ENCODE peak calls at places on chromosomes 6 and 20, in ten cellular contexts. T is foreskin fibroblast; E is fibroblast of lung; P is CD4-positive, alpha-beta memory T cell; Z is SJSA1; A is right lobe of liver; M is CD8-positive, alpha-beta memory T cell; O is lower leg skin; I is GM23338; H is upper lobe of left lung. B is an unnamed sample.

GRCh38 chr6:136685540-136686108 is 106.7 kb downstream of the MAP3K5 start:
- DNase-seq in H (no peak), I (no peak), M (no peak), A (no peak), T (peak; percentile 14), Z (no peak), E (peak; percentile 34), O (no peak), P (no peak), B (no peak)

GRCh38 chr6:36386495-36387439 is 702 bp downstream of the ETV7 start:
- DNase-seq in M (no peak), A (no peak), I (peak; percentile 65), O (no peak), Z (peak; percentile 81), P (peak; percentile 21), E (peak; percentile 58), H (peak; percentile 44), T (peak; percentile 62), B (peak; percentile 39)

GRCh38 chr6:39452306-39452705 is 129.8 kb upstream of the KCNK16 start:
- DNase-seq in A (no peak), E (peak; percentile 85), O (no peak), P (no peak), Z (peak; percentile 23), M (no peak), T (peak; percentile 77), H (no peak), I (no peak), B (no peak)

GRCh38 chr6:127402890-127403617 is 56.1 kb downstream of the KIAA0408 start:
- DNase-seq in Z (no peak), M (no peak), E (no peak), O (no peak), A (no peak), T (peak; percentile 20), H (no peak), P (no peak), I (no peak), B (no peak)

GRCh38 chr6:125812394-125813231 is 21.9 kb downstream of the NCOA7 start:
- DNase-seq in O (no peak), P (no peak), M (no peak), T (peak; percentile 95), E (peak; percentile 99), I (no peak), H (no peak), Z (peak; percentile 90), A (no peak), B (no peak)

GRCh38 chr20:47233333-47234188 is 122.9 kb downstream of the ZMYND8 start:
- DNase-seq in E (peak; percentile 78), M (no peak), T (peak; percentile 27), P (no peak), I (no peak), Z (no peak), A (no peak), O (no peak), H (no peak), B (no peak)

GRCh38 chr20:4242376-4242775 is 227.0 kb upstream of the RNF24 start:
- DNase-seq in A (no peak), E (no peak), T (no peak), H (no peak), Z (no peak), P (no peak), O (no peak), I (no peak), M (no peak), B (no peak)

GRCh38 chr20:22807646-22808045 is 223.3 kb upstream of the FOXA2 start:
- DNase-seq in H (no peak), I (no peak), O (no peak), E (no peak), P (no peak), A (no peak), Z (no peak), T (no peak), M (no peak), B (no peak)

GRCh38 chr20:57698191-57698866 is 11.5 kb downstream of the PMEPA1 start:
- DNase-seq in Z (peak; percentile 94), E (peak; percentile 100), T (peak; percentile 97), I (no peak), M (no peak), O (peak; percentile 64), H (no peak), A (no peak), P (no peak), B (no peak)
- H3K4me3 ChIP-seq in Z (no peak overlapping the region), E (no peak overlapping the region), T (no peak overlapping the region), I (no peak overlapping the region), M (no peak overlapping the region), O (no peak overlapping the region), H (no peak overlapping the region), A (no peak overlapping the region), P (no peak overlapping the region), B (no peak overlapping the region)

GRCh38 chr20:49890651-49891361 is 24.5 kb downstream of the SPATA2 start:
- DNase-seq in A (peak; percentile 59), I (peak; percentile 47), Z (no peak), T (no peak), H (peak; percentile 58), O (no peak), E (no peak), P (no peak), M (no peak), B (no peak)

GRCh38 chr20:49892260-49893216 is 22.8 kb downstream of the SPATA2 start:
- DNase-seq in I (no peak), M (no peak), Z (no peak), T (no peak), P (no peak), H (no peak), O (no peak), A (peak; percentile 73), E (no peak), B (no peak)

GRCh38 chr20:49891486-49891885 is 23.8 kb downstream of the SPATA2 start:
- DNase-seq in T (no peak), P (no peak), Z (no peak), H (no peak), A (peak; percentile 39), E (no peak), O (no peak), M (no peak), I (no peak), B (no peak)

GRCh38 chr20:49894073-49894470 is 21.3 kb downstream of the SPATA2 start:
- DNase-seq in M (no peak), T (no peak), H (no peak), I (no peak), P (no peak), A (no peak), O (no peak), Z (no peak), E (no peak), B (no peak)

DNA sequence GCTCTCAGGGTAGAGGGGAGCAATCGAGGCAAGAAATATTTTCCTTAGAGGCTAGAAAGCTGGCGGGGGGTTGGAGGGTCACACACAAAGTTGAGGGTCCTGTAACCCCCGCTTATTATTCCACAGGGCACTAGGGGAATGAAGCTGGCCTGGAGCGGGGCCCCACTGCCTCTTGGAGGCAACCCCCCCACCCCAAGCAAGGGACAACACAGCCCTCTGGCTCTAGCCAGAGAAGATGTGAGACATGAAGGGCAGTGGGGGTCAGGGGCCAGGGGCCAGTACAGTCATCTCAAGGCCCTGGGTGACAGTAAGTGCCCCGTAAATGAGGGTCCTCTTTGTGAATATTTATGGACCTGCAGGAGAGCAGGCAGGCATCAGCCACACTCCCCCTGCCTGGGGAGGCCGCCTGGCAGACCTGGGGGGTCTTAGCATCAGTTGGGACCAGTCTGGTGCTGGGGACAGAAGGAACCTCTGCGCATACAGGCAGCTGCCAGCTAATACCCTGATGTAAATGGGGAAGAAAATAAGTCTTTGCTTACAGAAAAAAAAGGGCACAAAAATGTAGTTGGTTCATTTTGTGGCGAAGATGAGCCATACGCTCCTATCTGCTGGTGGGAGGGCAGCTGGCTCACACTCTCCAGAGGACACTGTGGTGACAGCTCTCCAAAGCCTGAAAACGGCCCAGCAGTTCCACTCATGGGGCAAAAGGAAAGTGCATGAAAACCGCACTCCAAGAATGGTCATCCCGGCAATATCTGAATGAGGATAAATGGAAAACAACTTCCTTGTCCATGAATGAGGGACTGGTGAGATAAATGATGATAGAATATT is 21.9 kb downstream of the SPATA2 start:
- DNase-seq in I (no peak), Z (no peak), E (no peak), P (no peak), T (peak; percentile 24), M (no peak), O (no peak), H (no peak), A (peak; percentile 40), B (no peak)
- H3K4me3 ChIP-seq in I (no peak overlapping the region), Z (no peak overlapping the region), E (peak overlapping the region; percentile 20), P (no peak overlapping the region), T (no peak overlapping the region), M (no peak overlapping the region), O (no peak overlapping the region), H (no peak overlapping the region), A (no peak overlapping the region), B (no peak overlapping the region)

GRCh38 chr6:31654574-31655348 is 933 bp upstream of the APOM start:
- DNase-seq in M (no peak), A (no peak), T (no peak), P (no peak), H (no peak), Z (no peak), E (no peak), I (no peak), O (no peak), B (no peak)

GRCh38 chr6:31657406-31658157 is 1.9 kb downstream of the APOM start:
- DNase-seq in T (no peak), O (no peak), I (no peak), Z (no peak), M (no peak), H (no peak), E (no peak), A (no peak), P (no peak), B (no peak)

GRCh38 chr6:31652925-31653724 is 664 bp upstream of the BAG6 start:
- DNase-seq in E (peak; percentile 88), Z (peak; percentile 99), T (no peak), H (peak; percentile 89), A (peak; percentile 86), M (peak; percentile 85), P (no peak), I (peak; percentile 98), O (peak; percentile 89), B (peak; percentile 91)

GRCh38 chr6:31658158-31658688 is 2.4 kb downstream of the C6orf47 start:
- DNase-seq in T (no peak), Z (no peak), I (no peak), P (no peak), M (no peak), E (no peak), O (no peak), H (no peak), A (no peak), B (no peak)

GRCh38 chr6:31655349-31656237 is at the start of gene APOM:
- DNase-seq in H (no peak), T (no peak), O (no peak), A (no peak), Z (no peak), I (no peak), P (no peak), M (no peak), E (no peak), B (no peak)
- H3K4me3 ChIP-seq in H (no peak within 1 kb of the TSS), T (no peak within 1 kb of the TSS), O (no peak within 1 kb of the TSS), A (peak within 1 kb of the TSS; percentile 53), Z (no peak within 1 kb of the TSS), I (no peak within 1 kb of the TSS), P (no peak within 1 kb of the TSS), M (no peak within 1 kb of the TSS), E (no peak within 1 kb of the TSS), B (no peak within 1 kb of the TSS)

DNA sequence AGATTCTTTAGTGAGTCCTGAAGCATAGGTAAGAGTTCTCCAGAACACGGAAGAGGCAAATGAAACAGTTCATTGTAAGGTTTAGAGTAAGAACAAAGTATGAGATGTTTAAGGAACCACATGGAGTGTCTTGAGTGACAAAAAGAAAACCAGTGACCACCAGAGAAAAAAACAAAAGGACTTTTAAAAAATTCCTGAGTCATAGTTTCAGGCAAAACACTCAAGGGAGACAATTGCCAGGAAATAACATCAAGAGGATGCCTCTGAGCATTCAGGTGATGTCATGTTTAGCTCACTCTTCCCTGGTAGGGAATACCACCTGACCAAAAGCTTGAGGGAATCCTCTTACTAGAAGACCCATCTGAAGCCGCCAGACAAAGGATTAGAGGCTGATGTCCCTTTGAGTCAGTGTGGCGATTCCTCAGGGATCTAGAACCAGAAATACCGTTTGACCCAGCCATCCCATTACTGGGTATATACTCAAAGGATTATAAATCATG is 110.3 kb downstream of the COL19A1 start:
- DNase-seq in Z (no peak), T (no peak), P (no peak), H (no peak), O (no peak), M (no peak), E (no peak), I (no peak), A (no peak), B (no peak)
- H3K4me3 ChIP-seq in Z (no peak overlapping the region), T (no peak overlapping the region), P (no peak overlapping the region), H (no peak overlapping the region), O (no peak overlapping the region), M (no peak overlapping the region), E (no peak overlapping the region), I (no peak overlapping the region), A (no peak overlapping the region), B (no peak overlapping the region)

B was measured in tibial nerve.